ENCODE peak calls at places on chromosomes 13 and 19, in four cellular contexts. One of them, this sample, is unnamed.

GRCh38 chr19:6532244-6532999 is 1.6 kb downstream of the TNFSF9 start:
- DNase-seq in ovary: no peak
- DNase-seq in transverse colon: no peak
- DNase-seq in AG04450: no peak
- DNase-seq in this sample: no peak

GRCh38 chr13:111265006-111265700 is 55.3 kb upstream of the TEX29 start:
- DNase-seq in ovary: no peak
- DNase-seq in transverse colon: no peak
- DNase-seq in AG04450: no peak
- DNase-seq in this sample: no peak

GRCh38 chr13:86681223-86681622 is 882.0 kb upstream of the SLITRK6 start:
- DNase-seq in ovary: no peak
- DNase-seq in AG04450: no peak
- DNase-seq in transverse colon: no peak
- DNase-seq in this sample: no peak

GRCh38 chr13:112888238-112889111 is 80.5 kb upstream of the MCF2L start:
- DNase-seq in AG04450: no peak
- DNase-seq in ovary: no peak
- DNase-seq in transverse colon: no peak
- DNase-seq in this sample: no peak

GRCh38 chr13:107456431-107456830 is 758.9 kb downstream of the LIG4 start:
- DNase-seq in transverse colon: no peak
- DNase-seq in AG04450: no peak
- DNase-seq in ovary: no peak
- DNase-seq in this sample: no peak

GRCh38 chr19:52936151-52936957 is 13.1 kb upstream of the ZNF888 start:
- DNase-seq in AG04450: no peak
- DNase-seq in transverse colon: peak; percentile 63
- DNase-seq in ovary: no peak
- DNase-seq in this sample: no peak

GRCh38 chr13:67643656-67644055 is 413.5 kb upstream of the PCDH9 start:
- DNase-seq in AG04450: no peak
- DNase-seq in ovary: no peak
- DNase-seq in transverse colon: no peak
- DNase-seq in this sample: no peak

GRCh38 chr19:8094336-8094735 is 41.8 kb downstream of the CCL25 start:
- DNase-seq in transverse colon: no peak
- DNase-seq in ovary: no peak
- DNase-seq in AG04450: no peak
- DNase-seq in this sample: no peak

GRCh38 chr19:7397687-7398086 is 49.0 kb downstream of the ARHGEF18 start:
- DNase-seq in ovary: no peak
- DNase-seq in AG04450: peak; percentile 43
- DNase-seq in transverse colon: no peak
- DNase-seq in this sample: no peak

GRCh38 chr19:3073931-3074595 is 11.8 kb upstream of the TLE5 start:
- DNase-seq in AG04450: no peak
- DNase-seq in transverse colon: peak; percentile 28
- DNase-seq in ovary: peak; percentile 52
- DNase-seq in this sample: peak; percentile 53

GRCh38 chr13:106318941-106319411 is 216.5 kb downstream of the EFNB2 start:
- DNase-seq in AG04450: peak; percentile 74
- DNase-seq in transverse colon: no peak
- DNase-seq in ovary: no peak
- DNase-seq in this sample: no peak

GRCh38 chr19:41431426-41432386 is 4.5 kb upstream of the B3GNT8 start:
- DNase-seq in ovary: no peak
- DNase-seq in transverse colon: no peak
- DNase-seq in AG04450: no peak
- DNase-seq in this sample: peak; percentile 42

GRCh38 chr19:58229255-58229639 is 533 bp downstream of the ZNF544 start:
- DNase-seq in ovary: no peak
- DNase-seq in AG04450: no peak
- DNase-seq in transverse colon: no peak
- DNase-seq in this sample: peak; percentile 34
- H3K27ac ChIP-seq in ovary: no peak overlapping the region
- H3K27ac ChIP-seq in AG04450: no peak overlapping the region
- H3K27ac ChIP-seq in transverse colon: peak overlapping the region; percentile 70
- H3K27ac ChIP-seq in this sample: no peak overlapping the region

GRCh38 chr13:51541809-51542258 is 42.4 kb upstream of the WDFY2 start:
- DNase-seq in ovary: peak; percentile 23
- DNase-seq in AG04450: no peak
- DNase-seq in transverse colon: peak; percentile 33
- DNase-seq in this sample: no peak
- H3K27ac ChIP-seq in ovary: no peak overlapping the region
- H3K27ac ChIP-seq in AG04450: no peak overlapping the region
- H3K27ac ChIP-seq in transverse colon: no peak overlapping the region
- H3K27ac ChIP-seq in this sample: no peak overlapping the region

GRCh38 chr19:19738564-19738963 is 5.7 kb upstream of the ZNF14 start:
- DNase-seq in ovary: no peak
- DNase-seq in AG04450: no peak
- DNase-seq in transverse colon: no peak
- DNase-seq in this sample: no peak

GRCh38 chr19:19737559-19738332 is 4.8 kb upstream of the ZNF14 start:
- DNase-seq in transverse colon: no peak
- DNase-seq in ovary: no peak
- DNase-seq in AG04450: no peak
- DNase-seq in this sample: no peak

DNA sequence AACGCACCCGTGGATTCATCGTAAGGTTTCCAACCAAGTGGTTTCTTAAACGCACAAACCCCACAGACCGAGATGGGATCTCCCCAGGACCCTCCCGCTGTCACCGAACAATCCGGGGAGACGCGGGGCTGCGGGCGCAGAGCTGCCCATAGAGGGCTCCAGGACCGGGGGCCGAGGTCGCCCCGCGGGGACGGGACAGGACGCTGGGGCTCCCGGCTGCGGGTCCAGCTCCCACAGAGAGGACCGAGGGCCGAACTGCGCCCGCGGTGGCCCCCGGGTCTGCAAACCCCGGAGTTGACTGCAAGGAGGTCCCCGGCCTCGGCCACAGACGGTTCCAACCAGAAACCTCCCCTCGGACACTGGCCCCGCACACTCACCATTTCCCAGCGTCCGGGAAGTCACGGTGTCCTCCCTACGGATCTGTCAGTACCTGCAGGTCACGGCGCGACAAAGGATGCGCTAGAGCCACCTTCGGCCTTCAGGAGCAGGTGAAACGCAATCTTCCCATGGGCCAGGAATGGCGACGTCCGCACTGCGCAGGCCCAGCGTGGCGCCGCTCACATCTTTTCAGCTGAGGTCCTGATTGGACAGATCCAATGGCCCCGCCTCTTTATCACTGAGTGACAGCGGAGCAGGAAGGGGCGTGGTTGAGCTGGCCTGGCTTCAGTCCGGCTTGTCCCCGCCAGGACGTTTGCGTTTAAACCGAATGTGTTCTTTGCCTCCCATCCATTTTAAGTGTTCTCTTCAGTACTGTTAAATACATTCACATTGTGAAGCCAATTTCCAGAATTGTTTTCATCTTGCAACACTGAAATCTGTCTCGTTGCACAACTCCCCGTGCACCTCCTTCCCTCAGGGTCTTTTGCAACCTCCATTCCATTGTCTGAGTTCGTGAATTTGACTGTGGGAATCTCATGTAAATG is at the start of gene ZNF14:
- DNase-seq in ovary: peak; percentile 95
- DNase-seq in transverse colon: peak; percentile 95
- DNase-seq in AG04450: peak; percentile 69
- DNase-seq in this sample: peak; percentile 98
- H3K27ac ChIP-seq in ovary: peak within 1 kb of the TSS; percentile 54
- H3K27ac ChIP-seq in transverse colon: peak within 1 kb of the TSS; percentile 74
- H3K27ac ChIP-seq in AG04450: peak within 1 kb of the TSS; percentile 52
- H3K27ac ChIP-seq in this sample: peak within 1 kb of the TSS; percentile 87

GRCh38 chr13:23695711-23696512 is 125.7 kb downstream of the TNFRSF19 start:
- DNase-seq in AG04450: no peak
- DNase-seq in transverse colon: no peak
- DNase-seq in ovary: no peak
- DNase-seq in this sample: no peak
- H3K27ac ChIP-seq in AG04450: no peak overlapping the region
- H3K27ac ChIP-seq in transverse colon: no peak overlapping the region
- H3K27ac ChIP-seq in ovary: no peak overlapping the region
- H3K27ac ChIP-seq in this sample: no peak overlapping the region

DNA sequence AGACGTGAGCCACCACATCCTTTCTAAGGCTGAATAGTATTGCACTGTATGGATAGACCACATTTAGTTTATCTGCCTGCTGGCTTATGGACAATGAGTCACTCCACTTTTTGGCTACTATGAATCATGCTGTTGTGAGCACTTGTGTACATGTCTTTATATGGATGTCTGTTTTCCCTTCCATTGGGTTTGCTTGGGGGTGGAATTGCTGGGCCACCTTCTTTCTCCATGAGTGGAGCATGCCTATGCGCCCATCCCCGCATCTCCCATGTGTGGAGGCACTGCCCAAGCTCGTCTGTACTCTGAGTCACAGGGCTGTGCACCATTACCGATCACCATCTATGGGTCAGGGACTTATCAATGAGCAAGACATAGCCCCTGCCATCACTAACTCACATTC is 127.2 kb upstream of the GJB6 start:
- DNase-seq in ovary: no peak
- DNase-seq in AG04450: peak; percentile 92
- DNase-seq in transverse colon: no peak
- DNase-seq in this sample: no peak
- H3K27ac ChIP-seq in ovary: no peak overlapping the region
- H3K27ac ChIP-seq in AG04450: peak overlapping the region; percentile 68
- H3K27ac ChIP-seq in transverse colon: no peak overlapping the region
- H3K27ac ChIP-seq in this sample: no peak overlapping the region

DNA sequence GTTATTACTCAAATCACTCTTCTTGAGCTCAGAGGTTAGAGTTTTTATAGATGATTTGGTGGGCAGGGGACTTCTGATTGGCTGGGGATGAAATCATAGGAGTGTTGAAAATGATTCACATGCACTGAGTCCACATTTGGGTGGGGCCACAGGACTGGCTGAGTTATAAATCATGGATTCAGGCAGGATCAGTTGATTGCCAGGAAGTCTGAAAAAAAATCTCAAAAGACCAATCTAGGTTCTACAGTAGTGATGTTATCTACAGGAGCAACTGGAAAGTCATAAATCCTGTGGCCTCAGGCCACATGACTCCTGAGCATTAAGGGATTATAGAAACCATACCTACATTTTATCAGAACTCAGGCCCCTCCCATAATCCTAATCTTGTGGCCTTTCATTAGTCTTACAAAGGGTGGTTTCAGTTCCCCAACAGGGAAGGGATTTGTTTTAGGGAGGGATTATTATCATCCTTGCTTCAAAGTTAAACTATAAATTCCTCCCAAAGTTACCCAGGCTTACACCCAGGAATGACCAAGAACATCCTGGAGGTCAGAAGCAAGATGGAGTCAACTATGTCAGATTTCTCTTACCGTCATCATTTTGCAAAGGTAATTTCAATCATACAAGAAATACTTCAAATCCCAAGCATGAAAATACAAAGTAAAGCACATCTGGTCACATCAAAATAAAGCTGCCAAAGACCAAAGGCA is 5.6 kb upstream of the CCDC70 start:
- DNase-seq in ovary: no peak
- DNase-seq in transverse colon: peak; percentile 38
- DNase-seq in AG04450: no peak
- DNase-seq in this sample: no peak
- H3K27ac ChIP-seq in ovary: no peak overlapping the region
- H3K27ac ChIP-seq in transverse colon: no peak overlapping the region
- H3K27ac ChIP-seq in AG04450: no peak overlapping the region
- H3K27ac ChIP-seq in this sample: no peak overlapping the region

GRCh38 chr19:1008268-1009042 is 8.2 kb downstream of the GRIN3B start:
- DNase-seq in AG04450: no peak
- DNase-seq in ovary: no peak
- DNase-seq in transverse colon: no peak
- DNase-seq in this sample: no peak

GRCh38 chr19:1010586-1011510 is 10.1 kb downstream of the TMEM259 start:
- DNase-seq in AG04450: no peak
- DNase-seq in ovary: peak; percentile 37
- DNase-seq in transverse colon: no peak
- DNase-seq in this sample: no peak

GRCh38 chr19:1007852-1008251 is 7.6 kb downstream of the GRIN3B start:
- DNase-seq in AG04450: no peak
- DNase-seq in transverse colon: no peak
- DNase-seq in ovary: no peak
- DNase-seq in this sample: no peak

GRCh38 chr19:1009976-1010538 is 9.8 kb downstream of the GRIN3B start:
- DNase-seq in AG04450: no peak
- DNase-seq in transverse colon: no peak
- DNase-seq in ovary: peak; percentile 53
- DNase-seq in this sample: no peak

DNA sequence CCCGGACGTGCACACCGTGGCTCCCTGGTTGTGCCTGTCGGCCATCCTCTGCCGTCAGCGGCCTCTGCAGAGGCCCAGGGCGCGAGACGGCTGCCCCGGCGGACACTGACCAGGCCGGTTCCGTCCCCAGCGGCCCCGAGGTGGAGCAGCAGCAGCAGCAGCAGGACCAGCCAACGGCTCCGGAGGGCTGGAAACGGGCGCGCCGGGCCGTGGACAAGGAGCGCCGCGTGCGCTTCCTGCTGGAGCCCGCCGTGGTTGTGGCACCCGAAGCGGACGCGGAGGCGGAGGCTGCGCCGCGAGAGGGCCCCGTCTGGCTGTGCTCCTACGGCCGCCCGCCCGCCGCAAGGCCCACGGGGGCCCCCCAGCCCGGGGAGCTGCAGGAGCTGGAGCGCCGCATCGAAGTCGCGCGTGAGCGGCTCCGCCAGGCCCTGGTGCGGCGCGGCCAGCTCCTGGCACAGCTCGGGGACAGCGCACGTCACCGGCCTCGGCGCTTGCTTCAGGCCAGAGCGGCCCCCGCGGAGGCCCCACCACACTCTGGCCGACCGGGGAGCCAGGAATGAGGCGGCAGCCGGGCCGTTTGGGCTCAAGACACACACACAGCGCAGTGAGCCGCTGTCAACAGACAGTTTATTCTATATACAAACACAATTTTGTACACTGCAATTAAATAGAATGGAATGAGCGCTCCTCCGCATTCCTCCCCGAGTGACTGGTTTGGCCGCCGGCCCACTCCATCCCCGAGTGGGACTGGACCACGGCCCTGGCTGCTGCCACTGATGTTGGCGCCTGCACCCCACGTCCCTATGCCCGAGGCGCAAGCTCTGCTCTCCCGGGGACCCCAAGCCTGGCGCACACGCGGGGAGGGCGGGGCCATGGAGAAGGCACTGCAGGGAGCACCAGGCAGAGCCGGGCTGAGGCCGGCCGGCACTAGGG is 9.1 kb downstream of the GRIN3B start:
- DNase-seq in AG04450: peak; percentile 79
- DNase-seq in ovary: peak; percentile 76
- DNase-seq in transverse colon: peak; percentile 32
- DNase-seq in this sample: peak; percentile 54
- H3K27ac ChIP-seq in AG04450: peak overlapping the region; percentile 70
- H3K27ac ChIP-seq in ovary: peak overlapping the region; percentile 15
- H3K27ac ChIP-seq in transverse colon: peak overlapping the region; percentile 60
- H3K27ac ChIP-seq in this sample: peak overlapping the region; percentile 39

GRCh38 chr13:29566864-29567263 is 28.6 kb downstream of the SLC7A1 start:
- DNase-seq in AG04450: no peak
- DNase-seq in transverse colon: no peak
- DNase-seq in ovary: no peak
- DNase-seq in this sample: no peak
- H3K27ac ChIP-seq in AG04450: no peak overlapping the region
- H3K27ac ChIP-seq in transverse colon: no peak overlapping the region
- H3K27ac ChIP-seq in ovary: no peak overlapping the region
- H3K27ac ChIP-seq in this sample: no peak overlapping the region